ENCODE peak calls at places on chromosome 18, in four cellular contexts. R is fibroblast of lung, Y is mesenchymal stem cell, M is neuronal stem cell. E is an unnamed sample.

GRCh38 chr18:41942254-41942653 is 12.8 kb upstream of the PIK3C3 start:
- DNase-seq in R (no peak), Y (no peak), M (no peak), E (no peak)

GRCh38 chr18:52312321-52312720 is 27.7 kb upstream of the DCC start:
- DNase-seq in R (peak), Y (no peak), M (no peak), E (no peak)

GRCh38 chr18:52569492-52569891 is 229.5 kb downstream of the DCC start:
- DNase-seq in R (peak), Y (no peak), M (no peak), E (no peak)

GRCh38 chr18:59876310-59876626 is 23.5 kb upstream of the PMAIP1 start:
- DNase-seq in R (no peak), Y (no peak), M (no peak), E (no peak)

GRCh38 chr18:59249186-59249774 is 24.0 kb downstream of the RAX start:
- DNase-seq in R (peak), Y (peak), M (no peak), E (peak)

GRCh38 chr18:12049983-12050811 is 43.4 kb upstream of the ANKRD62 start:
- DNase-seq in R (no peak), Y (no peak), M (no peak), E (no peak)

GRCh38 chr18:41870191-41870590 is 84.8 kb upstream of the PIK3C3 start:
- DNase-seq in R (no peak), Y (no peak), M (no peak), E (no peak)

GRCh38 chr18:25446972-25447371 is 95.0 kb upstream of the ZNF521 start:
- DNase-seq in R (no peak), Y (no peak), M (no peak), E (no peak)

GRCh38 chr18:7596133-7596532 is 29.0 kb downstream of the PTPRM start:
- DNase-seq in R (no peak), Y (peak), M (no peak), E (no peak)

GRCh38 chr18:63646916-63647315 is 2.9 kb upstream of the SERPINB4 start:
- DNase-seq in R (no peak), Y (no peak), M (no peak), E (no peak)

GRCh38 chr18:79429785-79430281 is 34.1 kb downstream of the NFATC1 start:
- DNase-seq in R (no peak), Y (no peak), M (no peak), E (no peak)

GRCh38 chr18:74234326-74235171 is 57.2 kb downstream of the CYB5A start:
- DNase-seq in R (peak), Y (peak), M (no peak), E (no peak)

DNA sequence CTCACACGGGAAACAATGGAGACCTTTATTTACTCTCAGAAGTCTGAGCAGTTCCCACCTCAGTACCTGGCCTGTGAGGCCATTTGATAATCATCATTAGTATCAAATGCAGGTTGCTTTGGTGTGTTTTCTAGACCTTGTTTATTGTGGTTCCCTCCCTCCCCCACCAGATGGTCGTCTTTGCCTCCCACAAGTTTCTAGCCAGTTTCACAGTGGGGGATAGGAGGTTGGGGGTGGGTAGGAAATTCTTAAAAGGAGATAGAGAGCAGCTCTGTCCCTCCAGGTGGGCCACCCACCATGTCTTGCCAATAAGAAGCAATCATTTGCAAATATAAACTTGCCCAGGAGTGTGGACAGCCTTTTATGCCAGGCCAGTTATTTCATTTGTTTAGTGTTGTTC is 31.3 kb downstream of the SETBP1 start:
- DNase-seq in R (no peak), Y (no peak), M (no peak), E (no peak)
- H3K9ac ChIP-seq in R (no peak), Y (no peak), M (no peak), E (no peak)

GRCh38 chr18:48028716-48029115 is 98.3 kb upstream of the SMAD2 start:
- DNase-seq in R (no peak), Y (no peak), M (no peak), E (no peak)

GRCh38 chr18:48029296-48029986 is 99.0 kb upstream of the SMAD2 start:
- DNase-seq in R (no peak), Y (no peak), M (no peak), E (no peak)

GRCh38 chr18:48028081-48028480 is 97.6 kb upstream of the SMAD2 start:
- DNase-seq in R (no peak), Y (no peak), M (no peak), E (no peak)

GRCh38 chr18:48026216-48026615 is 95.8 kb upstream of the SMAD2 start:
- DNase-seq in R (no peak), Y (no peak), M (no peak), E (no peak)

GRCh38 chr18:48027401-48027931 is 97.0 kb upstream of the SMAD2 start:
- DNase-seq in R (no peak), Y (peak), M (no peak), E (no peak)
- H3K9ac ChIP-seq in R (no peak), Y (peak), M (no peak), E (no peak)

GRCh38 chr18:61398961-61399632 is 65.9 kb downstream of the CDH20 start:
- DNase-seq in R (peak), Y (no peak), M (no peak), E (no peak)

GRCh38 chr18:61397222-61397621 is 64.0 kb downstream of the CDH20 start:
- DNase-seq in R (no peak), Y (no peak), M (no peak), E (no peak)

GRCh38 chr18:61400016-61400630 is 66.9 kb downstream of the CDH20 start:
- DNase-seq in R (peak), Y (no peak), M (peak), E (no peak)

GRCh38 chr18:61400714-61401113 is 67.5 kb downstream of the CDH20 start:
- DNase-seq in R (peak), Y (peak), M (no peak), E (no peak)

GRCh38 chr18:61394983-61395382 is 61.8 kb downstream of the CDH20 start:
- DNase-seq in R (no peak), Y (no peak), M (no peak), E (no peak)
- H3K9ac ChIP-seq in R (no peak), Y (no peak), M (no peak), E (no peak)

GRCh38 chr18:58221060-58221725 is 177.2 kb downstream of the NEDD4L start:
- DNase-seq in R (peak), Y (peak), M (no peak), E (peak)
- H3K9ac ChIP-seq in R (no peak), Y (peak), M (no peak), E (no peak)

DNA sequence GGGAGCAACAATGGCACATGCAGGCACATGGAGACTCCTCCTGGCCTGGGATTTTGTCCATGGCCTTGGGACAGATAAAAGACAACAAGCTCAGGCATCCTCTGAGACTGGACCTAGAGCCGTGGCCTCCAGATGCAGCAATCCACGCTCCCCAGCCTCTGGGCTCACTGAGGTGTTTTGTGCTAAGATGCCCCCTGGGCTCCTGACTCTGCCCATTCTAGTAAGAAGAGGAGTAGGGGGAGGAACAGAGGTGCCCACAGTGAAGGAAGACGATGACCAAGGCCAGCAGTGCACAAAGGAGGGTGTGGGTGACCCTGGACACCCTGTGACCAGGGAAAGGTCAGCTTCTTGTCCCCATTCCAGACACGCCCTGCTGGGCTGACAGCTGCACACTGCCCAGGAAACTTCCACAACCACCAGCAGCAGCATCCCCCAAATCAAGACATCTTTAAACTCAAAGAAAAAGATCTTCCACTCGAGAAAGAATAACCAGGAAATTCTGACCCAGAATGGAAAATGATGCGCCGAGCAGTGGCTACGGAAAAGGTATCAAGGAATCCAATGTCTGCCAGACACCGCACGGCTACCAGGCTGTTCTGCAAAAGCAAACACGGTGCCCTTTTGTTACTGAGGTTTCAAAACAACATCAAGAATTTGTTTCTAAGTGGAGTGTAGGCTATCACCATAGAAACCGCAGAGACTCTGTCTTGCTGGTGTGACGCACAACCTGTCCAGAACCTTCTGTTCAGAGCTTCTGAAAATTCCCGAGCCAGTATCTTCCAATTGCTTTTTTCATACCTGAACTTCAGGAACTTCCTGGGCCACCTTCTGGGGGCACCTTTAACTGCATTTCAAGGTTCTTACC is 65.5 kb downstream of the ZNF516 start:
- DNase-seq in R (peak), Y (no peak), M (no peak), E (no peak)
- H3K9ac ChIP-seq in R (no peak), Y (no peak), M (no peak), E (no peak)

DNA sequence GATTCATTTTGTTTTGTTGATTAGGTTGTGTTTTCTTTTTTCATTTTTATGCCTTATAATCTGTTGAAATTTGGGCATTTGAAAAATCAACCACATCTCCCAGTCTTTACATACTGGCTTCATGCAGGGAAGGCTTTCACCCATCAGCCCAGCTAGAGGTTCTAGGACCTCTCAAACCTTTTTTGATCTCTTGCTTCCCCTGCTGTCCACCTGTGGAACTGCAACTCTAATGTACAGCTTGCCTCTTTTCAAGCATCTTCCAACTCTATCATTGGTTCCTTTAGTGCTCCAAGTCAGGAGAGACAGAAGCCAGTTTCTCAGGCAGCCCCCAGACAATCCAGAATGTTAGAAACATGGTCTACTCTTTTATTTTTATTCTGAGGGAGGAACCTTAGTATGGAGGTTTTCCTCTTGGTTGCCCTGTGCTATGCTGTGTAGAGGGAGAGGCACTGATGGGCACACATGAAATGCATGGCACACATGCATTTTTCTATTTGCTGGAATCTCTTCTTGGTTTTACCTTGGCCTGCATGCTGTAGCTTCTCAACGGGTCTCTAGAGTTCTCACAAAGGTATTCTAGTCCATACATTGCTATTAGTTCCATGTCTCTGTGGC is 107.2 kb upstream of the L3MBTL4 start:
- DNase-seq in R (peak), Y (peak), M (no peak), E (peak)
- H3K9ac ChIP-seq in R (no peak), Y (no peak), M (no peak), E (no peak)

GRCh38 chr18:2961828-2962227 is 51.1 kb downstream of the LPIN2 start:
- DNase-seq in R (peak), Y (peak), M (no peak), E (no peak)

GRCh38 chr18:2959341-2959740 is 53.6 kb downstream of the LPIN2 start:
- DNase-seq in R (no peak), Y (no peak), M (no peak), E (no peak)

GRCh38 chr18:2960983-2961696 is 51.8 kb downstream of the LPIN2 start:
- DNase-seq in R (no peak), Y (no peak), M (no peak), E (no peak)

GRCh38 chr18:2955966-2956521 is 56.9 kb downstream of the LPIN2 start:
- DNase-seq in R (no peak), Y (no peak), M (no peak), E (no peak)

DNA sequence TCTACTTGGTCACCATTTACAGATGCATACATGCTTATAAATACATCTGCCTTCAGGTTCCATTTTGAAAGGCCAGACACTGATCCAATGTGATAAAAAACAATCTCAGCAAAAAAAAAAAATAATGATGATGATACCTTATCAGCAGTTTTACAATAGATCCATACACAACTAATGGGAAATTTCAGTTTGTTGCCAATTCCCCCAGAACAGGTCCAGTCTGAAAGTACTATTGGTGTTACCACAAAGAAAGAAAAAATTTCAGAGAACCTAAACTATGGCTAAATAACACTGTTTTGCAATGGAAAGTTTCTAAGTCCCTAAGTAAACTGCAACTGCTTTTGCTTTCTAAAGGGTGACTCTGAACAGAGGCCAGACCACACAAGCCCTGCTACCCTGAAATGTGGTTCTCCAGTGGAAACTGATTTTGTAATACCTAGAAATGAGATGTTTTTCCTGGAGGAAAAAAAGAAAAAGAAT is 54.1 kb downstream of the LPIN2 start:
- DNase-seq in R (peak), Y (peak), M (no peak), E (no peak)
- H3K9ac ChIP-seq in R (no peak), Y (peak), M (no peak), E (no peak)

DNA sequence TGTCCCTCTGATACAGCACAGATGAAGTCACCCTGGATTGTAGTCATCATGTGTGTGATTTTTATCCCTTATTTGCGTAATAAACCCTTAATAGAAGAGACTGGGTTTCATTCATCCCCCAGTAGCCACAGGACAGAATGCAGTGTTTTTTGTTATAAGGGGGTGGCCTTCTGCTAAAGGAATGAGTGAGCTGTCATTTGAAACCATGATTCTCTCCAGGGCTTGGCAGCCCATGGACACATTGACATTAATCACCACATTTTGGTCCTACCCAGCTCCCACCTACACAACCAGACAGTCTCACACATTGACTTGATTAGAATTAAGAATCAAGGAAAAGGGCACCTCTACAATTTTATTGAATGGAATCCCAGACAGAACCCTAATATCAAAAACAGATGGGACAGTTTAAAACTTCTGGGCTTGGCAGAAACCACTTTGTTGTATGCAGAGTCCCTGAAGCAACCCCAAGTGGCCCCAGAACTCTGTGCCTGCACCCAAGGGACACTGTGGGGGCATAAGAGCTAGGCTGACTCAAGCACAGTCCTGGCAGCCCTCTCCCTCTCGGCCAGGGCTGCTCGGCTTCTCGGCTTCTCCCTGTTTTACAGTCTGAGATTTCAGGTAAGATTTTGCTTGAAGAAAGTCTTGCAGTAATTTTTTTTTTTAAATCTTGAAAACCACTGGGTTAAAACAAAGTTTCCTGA is 254.0 kb upstream of the SLC14A2 start:
- DNase-seq in R (peak), Y (no peak), M (no peak), E (no peak)
- H3K9ac ChIP-seq in R (no peak), Y (no peak), M (no peak), E (no peak)

DNA sequence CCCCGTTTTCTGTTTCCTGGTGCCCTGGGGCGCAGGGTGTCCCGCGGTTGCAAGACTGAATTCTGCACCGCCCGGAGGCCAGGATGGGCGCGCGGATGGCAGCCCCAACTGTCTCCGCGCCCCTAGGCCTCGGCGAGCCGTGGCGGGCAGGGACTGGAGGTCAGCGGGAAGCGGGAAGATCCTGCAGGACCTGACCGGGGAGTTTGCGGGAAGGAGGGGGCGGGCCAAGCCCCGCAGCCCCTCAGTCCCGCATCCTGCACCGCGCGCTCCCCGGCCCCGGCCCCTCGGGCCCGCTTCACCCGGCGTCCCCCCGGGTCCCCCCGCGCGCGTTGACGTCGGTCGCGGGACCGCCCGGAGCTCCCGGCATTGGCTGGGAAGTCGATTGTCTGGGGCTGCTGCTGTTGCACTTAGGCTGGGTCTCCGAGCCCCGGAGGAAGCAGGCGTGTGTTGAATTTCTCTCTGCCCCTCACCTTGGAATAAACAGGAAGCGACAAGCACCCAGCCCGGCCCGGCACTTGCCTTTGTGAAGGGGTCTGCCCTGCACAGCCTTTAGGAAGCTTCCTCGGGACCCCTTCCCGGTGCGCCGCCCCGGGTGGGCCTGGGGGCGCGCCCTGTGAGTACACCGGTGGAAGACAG is at the start of gene LDLRAD4:
- DNase-seq in R (peak), Y (no peak), M (peak), E (peak)
- H3K9ac ChIP-seq in R (no peak), Y (no peak), M (peak), E (no peak)